ENCODE peak calls at places on chromosome 6, in five cellular contexts. X is psoas muscle, Q is NCI-H1436 treated with DMSO at 0.1 percent for 48 hours, R is lower leg skin, M is C1 segment of cervical spinal cord. C is an unnamed sample.

GRCh38 chr6:148311849-148312669 is 30.6 kb upstream of the SASH1 start:
- DNase-seq in Q (no peak), X (no peak), M (no peak), R (no peak), C (no peak)

GRCh38 chr6:816510-817084 is 123.7 kb upstream of the EXOC2 start:
- DNase-seq in R (no peak), Q (no peak), X (no peak), M (no peak), C (no peak)

GRCh38 chr6:90496191-90496590 is 90.7 kb downstream of the MAP3K7 start:
- DNase-seq in X (no peak), M (no peak), Q (no peak), R (no peak), C (no peak)

GRCh38 chr6:11232968-11233626 is 629 bp upstream of the NEDD9 start:
- DNase-seq in Q (no peak), M (peak), X (no peak), R (no peak), C (no peak)

GRCh38 chr6:36495086-36495485 is 52.2 kb downstream of the STK38 start:
- DNase-seq in M (no peak), R (no peak), X (no peak), Q (no peak), C (no peak)

GRCh38 chr6:7656355-7656754 is 66.4 kb downstream of the SNRNP48 start:
- DNase-seq in R (no peak), X (no peak), M (no peak), Q (no peak), C (no peak)

GRCh38 chr6:18343741-18344140 is 43.4 kb upstream of the RNF144B start:
- DNase-seq in R (no peak), M (no peak), X (no peak), Q (no peak), C (no peak)

GRCh38 chr6:13447949-13448724 is 39.3 kb downstream of the GFOD1 start:
- DNase-seq in M (no peak), X (no peak), R (no peak), Q (no peak), C (no peak)

GRCh38 chr6:106666290-106667021 is 37.1 kb downstream of the QRSL1 start:
- DNase-seq in Q (peak), R (no peak), X (no peak), M (no peak), C (no peak)

GRCh38 chr6:25056130-25056529 is 120.4 kb upstream of the RIPOR2 start:
- DNase-seq in X (no peak), Q (no peak), R (no peak), M (no peak), C (no peak)

GRCh38 chr6:36441307-36441894 is 1.3 kb downstream of the PXT1 start:
- DNase-seq in Q (peak), M (peak), R (peak), X (peak), C (peak)

GRCh38 chr6:157904999-157905398 is 76.7 kb upstream of the SYNJ2 start:
- DNase-seq in X (no peak), M (no peak), R (no peak), Q (no peak), C (no peak)

GRCh38 chr6:141829566-141829965 is 303.2 kb upstream of the GJE1 start:
- DNase-seq in M (no peak), R (no peak), Q (no peak), X (no peak), C (no peak)

GRCh38 chr6:111983197-111983596 is 70.7 kb upstream of the CCN6 start:
- DNase-seq in X (no peak), M (no peak), Q (no peak), R (no peak), C (no peak)

GRCh38 chr6:49541210-49541724 is 9.2 kb upstream of the C6orf141 start:
- DNase-seq in X (no peak), M (no peak), R (no peak), Q (peak), C (no peak)

GRCh38 chr6:128518531-128519131 is 1.8 kb downstream of the PTPRK start:
- DNase-seq in M (no peak), Q (no peak), R (no peak), X (no peak), C (no peak)

GRCh38 chr6:112114577-112115223 is 27.3 kb downstream of the FAM229B start:
- DNase-seq in M (no peak), Q (no peak), X (no peak), R (no peak), C (no peak)

GRCh38 chr6:142324111-142324510 is 22.3 kb downstream of the ADGRG6 start:
- DNase-seq in Q (no peak), M (no peak), X (no peak), R (no peak), C (no peak)

GRCh38 chr6:123529058-123529457 is 107.7 kb downstream of the TRDN start:
- DNase-seq in M (no peak), R (no peak), X (no peak), Q (no peak), C (no peak)

GRCh38 chr6:15665237-15665636 is 2.4 kb upstream of the DTNBP1 start:
- DNase-seq in M (no peak), R (no peak), X (no peak), Q (no peak), C (no peak)

GRCh38 chr6:5762561-5762968 is 244.2 kb downstream of the NRN1 start:
- DNase-seq in X (no peak), Q (no peak), M (no peak), R (no peak), C (no peak)

GRCh38 chr6:150527100-150527499 is 72.6 kb upstream of the PLEKHG1 start:
- DNase-seq in M (no peak), R (no peak), X (no peak), Q (no peak), C (no peak)

GRCh38 chr6:4667591-4667990 is 108.6 kb upstream of the CDYL start:
- DNase-seq in R (no peak), Q (no peak), M (no peak), X (no peak), C (no peak)

GRCh38 chr6:149508485-149508884 is 23.7 kb upstream of the ZC3H12D start:
- DNase-seq in Q (no peak), X (no peak), M (no peak), R (no peak), C (no peak)

GRCh38 chr6:168611691-168612090 is 170.7 kb downstream of the SMOC2 start:
- DNase-seq in R (no peak), X (no peak), M (no peak), Q (no peak), C (no peak)

GRCh38 chr6:100084301-100085161 is 90.5 kb upstream of the MCHR2 start:
- DNase-seq in R (no peak), X (no peak), Q (no peak), M (no peak), C (no peak)

GRCh38 chr6:151137441-151137984 is 102.3 kb upstream of the AKAP12 start:
- DNase-seq in M (no peak), Q (peak), X (no peak), R (no peak), C (no peak)

GRCh38 chr6:31711233-31711632 is 3.9 kb upstream of the LY6G6D start:
- DNase-seq in R (no peak), Q (no peak), X (no peak), M (no peak), C (no peak)

GRCh38 chr6:150775400-150775799 is 90.1 kb upstream of the MTHFD1L start:
- DNase-seq in M (no peak), X (no peak), Q (no peak), R (no peak), C (no peak)

GRCh38 chr6:47788498-47788884 is 6.7 kb downstream of the OPN5 start:
- DNase-seq in R (no peak), X (no peak), Q (no peak), M (no peak), C (no peak)

GRCh38 chr6:33427585-33428218 is 7.8 kb downstream of the SYNGAP1 start:
- DNase-seq in M (peak), Q (no peak), X (peak), R (no peak), C (no peak)

GRCh38 chr6:19851273-19852089 is 14.3 kb downstream of the ID4 start:
- DNase-seq in X (no peak), Q (peak), M (peak), R (no peak), C (peak)

GRCh38 chr6:134254118-134254517 is 63.8 kb downstream of the SGK1 start:
- DNase-seq in X (no peak), R (no peak), M (no peak), Q (no peak), C (no peak)

GRCh38 chr6:30836431-30836866 is 47.9 kb upstream of the DDR1 start:
- DNase-seq in R (no peak), M (no peak), Q (no peak), X (no peak), C (no peak)

GRCh38 chr6:32050562-32050961 is 12.3 kb downstream of the CYP21A2 start:
- DNase-seq in Q (no peak), X (no peak), M (no peak), R (no peak), C (no peak)

GRCh38 chr6:11265932-11266331 is 33.5 kb upstream of the NEDD9 start:
- DNase-seq in R (no peak), X (no peak), Q (no peak), M (no peak), C (no peak)

GRCh38 chr6:135546680-135547418 is 49.3 kb upstream of the AHI1 start:
- DNase-seq in M (peak), X (no peak), R (no peak), Q (no peak), C (no peak)

C was measured in NCI-H2107.